ENCODE peak calls at places on chromosomes 3 and 15, in six cellular contexts. One of them, this sample, is unnamed.

GRCh38 chr15:31483924-31484368 is 157.3 kb downstream of the KLF13 start:
- DNase-seq in DMS79 treated with DMSO at 0.1 percent for 48 hours: no peak
- DNase-seq in naive thymus-derived CD4-positive, alpha-beta T cell: peak; percentile 29
- DNase-seq in iris pigment epithelial cell: no peak
- DNase-seq in activated T-cell treated with anti-CD3 and anti-CD28 coated beads, Interleukin-2, amount 50 U/mL, for 4 hours: peak; percentile 38
- DNase-seq in GM13977: no peak
- DNase-seq in this sample: no peak

GRCh38 chr3:21839592-21839991 is 88.6 kb upstream of the ZNF385D start:
- DNase-seq in DMS79 treated with DMSO at 0.1 percent for 48 hours: no peak
- DNase-seq in iris pigment epithelial cell: peak; percentile 90
- DNase-seq in GM13977: no peak
- DNase-seq in activated T-cell treated with anti-CD3 and anti-CD28 coated beads, Interleukin-2, amount 50 U/mL, for 4 hours: no peak
- DNase-seq in naive thymus-derived CD4-positive, alpha-beta T cell: no peak
- DNase-seq in this sample: no peak

GRCh38 chr3:114827495-114827894 is 319.6 kb downstream of the ZBTB20 start:
- DNase-seq in activated T-cell treated with anti-CD3 and anti-CD28 coated beads, Interleukin-2, amount 50 U/mL, for 4 hours: no peak
- DNase-seq in iris pigment epithelial cell: peak; percentile 52
- DNase-seq in DMS79 treated with DMSO at 0.1 percent for 48 hours: peak; percentile 13
- DNase-seq in naive thymus-derived CD4-positive, alpha-beta T cell: peak; percentile 11
- DNase-seq in GM13977: peak; percentile 22
- DNase-seq in this sample: no peak

GRCh38 chr3:127749787-127750225 is 72.5 kb downstream of the MGLL start:
- DNase-seq in DMS79 treated with DMSO at 0.1 percent for 48 hours: peak; percentile 28
- DNase-seq in iris pigment epithelial cell: no peak
- DNase-seq in activated T-cell treated with anti-CD3 and anti-CD28 coated beads, Interleukin-2, amount 50 U/mL, for 4 hours: no peak
- DNase-seq in naive thymus-derived CD4-positive, alpha-beta T cell: no peak
- DNase-seq in GM13977: no peak
- DNase-seq in this sample: no peak

GRCh38 chr3:124671123-124671522 is 59.1 kb upstream of the UMPS start:
- DNase-seq in DMS79 treated with DMSO at 0.1 percent for 48 hours: no peak
- DNase-seq in naive thymus-derived CD4-positive, alpha-beta T cell: no peak
- DNase-seq in GM13977: no peak
- DNase-seq in activated T-cell treated with anti-CD3 and anti-CD28 coated beads, Interleukin-2, amount 50 U/mL, for 4 hours: no peak
- DNase-seq in iris pigment epithelial cell: no peak
- DNase-seq in this sample: no peak

GRCh38 chr3:187107989-187108388 is 31.3 kb downstream of the RPL39L start:
- DNase-seq in iris pigment epithelial cell: no peak
- DNase-seq in DMS79 treated with DMSO at 0.1 percent for 48 hours: no peak
- DNase-seq in GM13977: no peak
- DNase-seq in naive thymus-derived CD4-positive, alpha-beta T cell: no peak
- DNase-seq in activated T-cell treated with anti-CD3 and anti-CD28 coated beads, Interleukin-2, amount 50 U/mL, for 4 hours: no peak
- DNase-seq in this sample: no peak

GRCh38 chr15:83694030-83694429 is 40.1 kb downstream of the ADAMTSL3 start:
- DNase-seq in activated T-cell treated with anti-CD3 and anti-CD28 coated beads, Interleukin-2, amount 50 U/mL, for 4 hours: no peak
- DNase-seq in iris pigment epithelial cell: peak; percentile 81
- DNase-seq in GM13977: no peak
- DNase-seq in naive thymus-derived CD4-positive, alpha-beta T cell: no peak
- DNase-seq in DMS79 treated with DMSO at 0.1 percent for 48 hours: no peak
- DNase-seq in this sample: no peak

GRCh38 chr3:25581335-25581734 is 83.4 kb downstream of the TOP2B start:
- DNase-seq in iris pigment epithelial cell: no peak
- DNase-seq in naive thymus-derived CD4-positive, alpha-beta T cell: no peak
- DNase-seq in GM13977: no peak
- DNase-seq in DMS79 treated with DMSO at 0.1 percent for 48 hours: no peak
- DNase-seq in activated T-cell treated with anti-CD3 and anti-CD28 coated beads, Interleukin-2, amount 50 U/mL, for 4 hours: no peak
- DNase-seq in this sample: no peak

GRCh38 chr3:125137432-125138033 is 75.0 kb downstream of the SLC12A8 start:
- DNase-seq in GM13977: no peak
- DNase-seq in activated T-cell treated with anti-CD3 and anti-CD28 coated beads, Interleukin-2, amount 50 U/mL, for 4 hours: no peak
- DNase-seq in DMS79 treated with DMSO at 0.1 percent for 48 hours: no peak
- DNase-seq in naive thymus-derived CD4-positive, alpha-beta T cell: no peak
- DNase-seq in iris pigment epithelial cell: peak; percentile 88
- DNase-seq in this sample: no peak